ENCODE peak calls at places on chromosomes 5 and 9, in five cellular contexts. A is tibial artery; E is CD8-positive, alpha-beta T cell; M is natural killer cell; O is kidney epithelial cell. G is an unnamed sample.

GRCh38 chr9:101140728-101141127 is 112.2 kb downstream of the PLPPR1 start:
- DNase-seq in A (no peak), E (no peak), M (no peak), O (no peak), G (no peak)

GRCh38 chr5:76788362-76788761 is 30.5 kb upstream of the F2RL1 start:
- DNase-seq in A (no peak), E (no peak), M (no peak), O (no peak), G (no peak)

GRCh38 chr5:177307544-177308363 is 3.9 kb downstream of the MXD3 start:
- DNase-seq in A (no peak), E (no peak), M (no peak), O (no peak), G (no peak)

GRCh38 chr5:42970636-42971559 is 69.2 kb downstream of the ANXA2R start:
- DNase-seq in A (no peak), E (no peak), M (no peak), O (no peak), G (no peak)

GRCh38 chr9:128899566-128900322 is 17.8 kb downstream of the LRRC8A start:
- DNase-seq in A (no peak), E (no peak), M (no peak), O (no peak), G (no peak)

GRCh38 chr9:91361294-91362201 is at the start of gene AUH:
- DNase-seq in A (peak; percentile 71), E (peak; percentile 83), M (peak; percentile 87), O (peak; percentile 31), G (peak; percentile 71)

GRCh38 chr5:3376611-3377010 is 219.0 kb upstream of the IRX1 start:
- DNase-seq in A (no peak), E (no peak), M (no peak), O (no peak), G (no peak)

GRCh38 chr9:15144567-15145174 is 162.3 kb downstream of the TTC39B start:
- DNase-seq in A (no peak), E (no peak), M (no peak), O (no peak), G (no peak)

GRCh38 chr5:175243441-175243840 is 200.5 kb downstream of the DRD1 start:
- DNase-seq in A (no peak), E (no peak), M (no peak), O (no peak), G (no peak)

GRCh38 chr9:438961-439768 is 224.5 kb downstream of the DOCK8 start:
- DNase-seq in A (peak; percentile 44), E (no peak), M (no peak), O (no peak), G (no peak)

GRCh38 chr9:92535940-92536850 is at the start of gene ECM2:
- DNase-seq in A (no peak), E (no peak), M (no peak), O (no peak), G (no peak)

GRCh38 chr9:126397056-126397455 is 70.4 kb downstream of the MVB12B start:
- DNase-seq in A (no peak), E (peak; percentile 78), M (peak; percentile 31), O (no peak), G (peak; percentile 52)

GRCh38 chr5:176132471-176133288 is 105.5 kb upstream of the SIMC1 start:
- DNase-seq in A (no peak), E (no peak), M (no peak), O (no peak), G (no peak)

GRCh38 chr5:31993182-31993961 is 180.7 kb downstream of the GOLPH3 start:
- DNase-seq in A (no peak), E (no peak), M (no peak), O (peak; percentile 45), G (no peak)

GRCh38 chr9:93099551-93100264 is 3.7 kb downstream of the CARD19 start:
- DNase-seq in A (peak; percentile 19), E (no peak), M (no peak), O (no peak), G (no peak)

GRCh38 chr9:81557452-81557956 is 131.8 kb downstream of the TLE1 start:
- DNase-seq in A (no peak), E (no peak), M (no peak), O (no peak), G (no peak)

GRCh38 chr5:167816354-167816753 is 475.1 kb upstream of the WWC1 start:
- DNase-seq in A (peak; percentile 29), E (no peak), M (no peak), O (no peak), G (no peak)

GRCh38 chr5:153618857-153619256 is 128.4 kb downstream of the GRIA1 start:
- DNase-seq in A (no peak), E (no peak), M (no peak), O (no peak), G (no peak)

GRCh38 chr5:76861616-76862015 is 11.8 kb downstream of the S100Z start:
- DNase-seq in A (no peak), E (no peak), M (no peak), O (no peak), G (no peak)

GRCh38 chr5:52864376-52864775 is 76.7 kb downstream of the ITGA1 start:
- DNase-seq in A (no peak), E (no peak), M (no peak), O (peak; percentile 25), G (no peak)

GRCh38 chr9:134222018-134222573 is 57.7 kb upstream of the RNU6ATAC start:
- DNase-seq in A (no peak), E (no peak), M (no peak), O (no peak), G (no peak)

GRCh38 chr9:132487351-132487791 is 77.4 kb downstream of the CFAP77 start:
- DNase-seq in A (no peak), E (no peak), M (no peak), O (no peak), G (no peak)

GRCh38 chr9:5509573-5509972 is 758 bp upstream of the PDCD1LG2 start:
- DNase-seq in A (no peak), E (no peak), M (no peak), O (peak; percentile 92), G (no peak)